ENCODE peak calls at places on chromosomes 7 and 10, in ten cellular contexts. F is body of pancreas; N is ovary; P is heart left ventricle; B is fibroblast of lung; V is uterus; Q is tibial nerve; Y is GM23248; R is effector memory CD4-positive, alpha-beta T cell; M is pancreas. W is an unnamed sample. For H3K27me3 and H3K4me1, the result is how much of the 10 kb centered on the place peaks cover.

GRCh38 chr7:30348083-30348560 is 63.7 kb downstream of the ZNRF2 start:
- DNase-seq in F (peak), N (no peak), P (peak), B (peak), V (no peak), Q (no peak), Y (peak), R (peak), M (no peak), W (peak)

GRCh38 chr10:118590334-118590733 is 5.1 kb downstream of the PRLHR start:
- DNase-seq in F (peak), N (peak), P (no peak), B (peak), V (peak), Q (no peak), Y (peak), R (no peak), M (peak), W (no peak)

GRCh38 chr10:77513783-77514331 is 123.8 kb downstream of the KCNMA1 start:
- DNase-seq in F (peak), N (peak), P (peak), B (peak), V (peak), Q (no peak), Y (peak), R (no peak), M (peak), W (peak)

GRCh38 chr7:121366852-121367431 is 29.2 kb downstream of the FAM3C start:
- DNase-seq in F (peak), N (no peak), P (no peak), B (peak), V (peak), Q (no peak), Y (peak), R (no peak), M (no peak), W (no peak)

GRCh38 chr10:116014859-116015258 is 258.1 kb downstream of the GFRA1 start:
- DNase-seq in F (no peak), N (no peak), P (no peak), B (peak), V (peak), Q (no peak), Y (no peak), R (no peak), M (no peak), W (no peak)

GRCh38 chr10:125012851-125013528 is 71.1 kb downstream of the ZRANB1 start:
- DNase-seq in F (no peak), N (no peak), P (peak), B (no peak), V (no peak), Q (no peak), Y (no peak), R (no peak), M (no peak), W (no peak)

GRCh38 chr10:44300666-44301649 is 83.9 kb downstream of the CXCL12 start:
- DNase-seq in F (peak), N (no peak), P (peak), B (peak), V (no peak), Q (no peak), Y (peak), R (no peak), M (peak), W (peak)

GRCh38 chr10:2839081-2839725 is 228.1 kb upstream of the PFKP start:
- DNase-seq in F (peak), N (no peak), P (no peak), B (no peak), V (no peak), Q (no peak), Y (peak), R (no peak), M (peak), W (no peak)

GRCh38 chr10:74103560-74104248 is 46.9 kb downstream of the AP3M1 start:
- DNase-seq in F (no peak), N (no peak), P (no peak), B (peak), V (no peak), Q (no peak), Y (peak), R (no peak), M (no peak), W (no peak)

GRCh38 chr10:97341416-97341815 is 6.9 kb upstream of the FRAT2 start:
- DNase-seq in F (no peak), N (no peak), P (no peak), B (no peak), V (no peak), Q (no peak), Y (no peak), R (no peak), M (no peak), W (no peak)

GRCh38 chr7:113710310-113711106 is 208.3 kb downstream of the PPP1R3A start:
- DNase-seq in F (peak), N (no peak), P (no peak), B (peak), V (peak), Q (no peak), Y (peak), R (no peak), M (no peak), W (no peak)

GRCh38 chr10:26697922-26698608 is 564 bp downstream of the PDSS1 start:
- DNase-seq in F (no peak), N (no peak), P (no peak), B (peak), V (no peak), Q (no peak), Y (peak), R (no peak), M (no peak), W (no peak)

GRCh38 chr10:8815969-8816368 is 761.5 kb downstream of the GATA3 start:
- DNase-seq in F (no peak), N (no peak), P (no peak), B (peak), V (no peak), Q (no peak), Y (no peak), R (no peak), M (no peak), W (no peak)

GRCh38 chr10:110704070-110704469 is 59.9 kb downstream of the RBM20 start:
- DNase-seq in F (no peak), N (no peak), P (no peak), B (no peak), V (no peak), Q (no peak), Y (no peak), R (no peak), M (no peak), W (no peak)

GRCh38 chr7:102279537-102280400 is 6.9 kb upstream of the SH2B2 start:
- DNase-seq in F (peak), N (peak), P (peak), B (peak), V (peak), Q (no peak), Y (peak), R (peak), M (no peak), W (no peak)

GRCh38 chr10:71555087-71555728 is 158.5 kb downstream of the CDH23 start:
- DNase-seq in F (no peak), N (no peak), P (no peak), B (no peak), V (no peak), Q (no peak), Y (no peak), R (no peak), M (no peak), W (no peak)

GRCh38 chr7:50370884-50371283 is 66.4 kb downstream of the IKZF1 start:
- DNase-seq in F (no peak), N (no peak), P (no peak), B (no peak), V (no peak), Q (no peak), Y (no peak), R (no peak), M (no peak), W (no peak)

GRCh38 chr7:44236333-44236728 is 35.6 kb downstream of the YKT6 start:
- DNase-seq in F (no peak), N (no peak), P (no peak), B (no peak), V (no peak), Q (no peak), Y (peak), R (no peak), M (no peak), W (no peak)

DNA sequence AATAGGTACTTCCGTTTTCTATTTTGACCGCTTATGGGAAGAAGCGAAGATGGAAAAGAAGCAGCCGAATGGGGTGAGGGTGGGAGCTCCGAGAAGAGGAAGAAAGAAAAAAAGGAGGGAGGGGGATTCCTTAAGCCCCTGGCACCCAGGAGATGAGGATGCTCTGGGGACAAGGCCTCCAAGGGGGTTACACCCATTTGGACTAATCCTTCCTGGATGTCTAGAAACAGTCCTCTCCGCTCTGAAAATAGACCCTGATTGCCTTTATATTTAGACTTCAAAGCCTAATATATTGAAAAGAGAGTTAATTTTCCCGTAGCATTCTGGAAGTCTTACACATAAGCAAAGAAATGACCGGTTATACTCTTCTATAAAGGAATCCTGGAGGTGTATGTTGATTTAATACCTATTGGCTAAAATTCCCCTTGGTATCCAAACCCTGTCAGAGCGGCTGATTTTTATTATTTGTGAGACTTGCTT is 690 bp upstream of the HTR7 start:
- DNase-seq in F (no peak), N (no peak), P (no peak), B (no peak), V (no peak), Q (no peak), Y (peak), R (no peak), M (no peak), W (no peak)
- H3K27me3 ChIP-seq in F (under half), N (under half), P (under half), B (under half), V (under half), Q (under half), Y (under half), R (under half), M (under half), W (under half)

GRCh38 chr10:114474989-114475388 is 70.7 kb upstream of the AFAP1L2 start:
- DNase-seq in F (no peak), N (no peak), P (peak), B (no peak), V (no peak), Q (no peak), Y (no peak), R (no peak), M (no peak), W (no peak)
- H3K4me1 ChIP-seq in F (under half), N (under half), P (under half), B (under half), V (under half), Q (under half), Y (under half), R (under half), M (under half), W (under half)

GRCh38 chr10:128287921-128288320 is 161.7 kb upstream of the MKI67 start:
- DNase-seq in F (no peak), N (no peak), P (no peak), B (no peak), V (no peak), Q (no peak), Y (no peak), R (no peak), M (no peak), W (no peak)
- H3K27me3 ChIP-seq in F (under half), N (under half), P (under half), B (under half), V (under half), Q (half or more), Y (under half), R (under half), M (under half), W (under half)

GRCh38 chr10:130065251-130065650 is 45.4 kb downstream of the C10orf143 start:
- DNase-seq in F (no peak), N (no peak), P (no peak), B (no peak), V (no peak), Q (no peak), Y (no peak), R (no peak), M (no peak), W (no peak)

GRCh38 chr10:130062201-130062600 is 48.4 kb downstream of the C10orf143 start:
- DNase-seq in F (no peak), N (no peak), P (no peak), B (no peak), V (no peak), Q (no peak), Y (no peak), R (no peak), M (no peak), W (no peak)

GRCh38 chr10:130066743-130067142 is 43.9 kb downstream of the C10orf143 start:
- DNase-seq in F (no peak), N (no peak), P (no peak), B (no peak), V (no peak), Q (no peak), Y (no peak), R (no peak), M (no peak), W (no peak)

GRCh38 chr10:130062976-130063375 is 47.7 kb downstream of the C10orf143 start:
- DNase-seq in F (no peak), N (no peak), P (no peak), B (no peak), V (no peak), Q (no peak), Y (no peak), R (no peak), M (no peak), W (peak)

GRCh38 chr10:130064783-130065182 is 45.8 kb downstream of the C10orf143 start:
- DNase-seq in F (no peak), N (no peak), P (no peak), B (no peak), V (no peak), Q (no peak), Y (no peak), R (no peak), M (no peak), W (no peak)
- H3K4me1 ChIP-seq in F (under half), N (under half), P (under half), B (under half), V (under half), Q (under half), Y (under half), R (under half), M (under half), W (under half)

GRCh38 chr7:75889826-75890225 is 11.0 kb downstream of the RHBDD2 start:
- DNase-seq in F (no peak), N (peak), P (no peak), B (peak), V (no peak), Q (peak), Y (peak), R (no peak), M (no peak), W (no peak)
- H3K27me3 ChIP-seq in F (under half), N (under half), P (under half), B (under half), V (under half), Q (under half), Y (under half), R (under half), M (under half), W (under half)

GRCh38 chr10:28370107-28370835 is 67.4 kb upstream of the MPP7 start:
- DNase-seq in F (no peak), N (no peak), P (no peak), B (no peak), V (no peak), Q (no peak), Y (no peak), R (no peak), M (no peak), W (no peak)
- H3K4me1 ChIP-seq in F (under half), N (under half), P (under half), B (under half), V (under half), Q (under half), Y (under half), R (under half), M (under half), W (under half)

GRCh38 chr7:459584-460373 is 59.9 kb downstream of the PDGFA start:
- DNase-seq in F (no peak), N (no peak), P (no peak), B (no peak), V (no peak), Q (no peak), Y (no peak), R (no peak), M (peak), W (peak)
- H3K27me3 ChIP-seq in F (under half), N (under half), P (under half), B (under half), V (under half), Q (under half), Y (under half), R (under half), M (under half), W (under half)

W was measured in RWPE2.